ENCODE peak calls at places on chromosomes 5 and 9, in six cellular contexts. S is CD8-positive, alpha-beta T cell; U is transverse colon; F is colonic mucosa; H is GM23248; P is left ventricle myocardium inferior. W is an unnamed sample. For H3K9me3, the result is how much of the 10 kb centered on the place peaks cover.

GRCh38 chr5:148807845-148808244 is 18.6 kb upstream of the ADRB2 start:
- DNase-seq in S (no peak), U (peak), F (no peak), H (no peak), P (no peak), W (no peak)

GRCh38 chr5:53048248-53048647 is 59.1 kb downstream of the ITGA2 start:
- DNase-seq in S (no peak), U (no peak), F (no peak), H (no peak), P (no peak), W (no peak)

GRCh38 chr5:14842117-14842516 is 29.5 kb downstream of the ANKH start:
- DNase-seq in S (no peak), U (no peak), F (no peak), H (no peak), P (no peak), W (no peak)

GRCh38 chr5:124289122-124289521 is 457.3 kb downstream of the ZNF608 start:
- DNase-seq in S (no peak), U (peak), F (peak), H (no peak), P (peak), W (peak)

GRCh38 chr9:32843295-32843694 is 60.0 kb downstream of the TMEM215 start:
- DNase-seq in S (no peak), U (no peak), F (no peak), H (no peak), P (no peak), W (no peak)

GRCh38 chr9:126702501-126703329 is 89.0 kb downstream of the LMX1B start:
- DNase-seq in S (no peak), U (no peak), F (no peak), H (peak), P (no peak), W (no peak)

GRCh38 chr5:97618721-97619120 is 435.7 kb upstream of the RIOK2 start:
- DNase-seq in S (no peak), U (no peak), F (no peak), H (peak), P (no peak), W (no peak)

GRCh38 chr5:151002250-151002649 is 18.1 kb upstream of the GPX3 start:
- DNase-seq in S (no peak), U (no peak), F (peak), H (peak), P (no peak), W (peak)

GRCh38 chr5:1637639-1638481 is 114.1 kb upstream of the LPCAT1 start:
- DNase-seq in S (no peak), U (no peak), F (no peak), H (no peak), P (no peak), W (no peak)

GRCh38 chr9:86275962-86276361 is 6.4 kb downstream of the ISCA1 start:
- DNase-seq in S (no peak), U (no peak), F (no peak), H (peak), P (no peak), W (no peak)

DNA sequence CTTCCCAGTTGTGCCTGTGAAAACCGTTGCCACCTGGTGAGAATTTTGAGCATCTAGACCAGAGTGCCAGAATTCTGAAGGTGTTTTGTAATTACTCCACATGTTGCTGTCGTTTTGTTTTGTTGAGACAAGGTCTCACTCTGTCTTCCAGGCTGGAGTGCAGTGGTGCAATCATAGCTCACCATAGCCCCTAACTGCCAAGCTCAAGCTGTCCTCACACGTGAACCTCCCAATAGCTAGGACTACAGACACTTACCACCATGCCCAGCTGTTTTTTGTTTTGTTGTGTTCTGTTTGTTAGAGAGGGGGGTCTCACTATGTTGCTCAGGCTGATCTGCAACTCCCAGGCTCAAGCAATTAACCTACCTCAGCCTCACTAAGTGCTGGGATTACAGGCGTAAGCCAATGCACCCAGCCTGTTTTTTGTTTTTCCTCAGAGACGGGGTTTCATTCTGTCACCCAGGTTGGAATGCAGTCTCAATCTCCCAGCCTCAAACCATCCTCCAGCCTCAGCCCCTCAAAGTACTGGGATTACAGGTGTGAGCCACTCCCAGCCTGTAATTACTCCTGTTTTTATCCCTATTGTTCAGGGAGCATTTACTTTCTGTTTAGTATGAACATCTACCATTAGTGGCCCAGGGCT is 121.1 kb upstream of the DMRT1 start:
- DNase-seq in S (no peak), U (no peak), F (no peak), H (no peak), P (no peak), W (no peak)
- H3K4me3 ChIP-seq in S (no peak), U (no peak), F (no peak), H (no peak), P (no peak), W (no peak)

DNA sequence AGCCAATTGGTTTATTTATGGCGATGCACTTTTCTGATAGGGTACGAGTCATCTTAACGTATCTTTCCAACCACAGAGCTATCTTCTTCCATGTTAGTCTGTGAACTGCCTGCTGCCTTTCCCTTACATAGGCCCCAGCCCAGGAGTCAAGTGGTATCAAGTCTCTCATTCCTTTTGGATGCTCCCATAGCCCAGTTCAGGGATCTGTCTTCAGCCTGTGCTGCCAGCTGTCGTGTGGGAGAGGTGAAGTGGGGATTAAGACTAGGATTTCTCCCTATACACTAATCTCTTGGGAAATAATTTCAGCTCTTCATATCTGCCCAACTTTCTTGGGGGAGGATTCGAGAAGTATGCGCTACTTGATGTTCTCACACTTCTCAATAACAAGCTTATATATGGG is 475.7 kb downstream of the EBF1 start:
- DNase-seq in S (no peak), U (no peak), F (no peak), H (no peak), P (no peak), W (no peak)
- H3K9me3 ChIP-seq in S (under half), U (under half), F (under half), H (under half), P (under half), W (under half)

GRCh38 chr5:93585753-93586385 is 2.8 kb downstream of the NR2F1 start:
- DNase-seq in S (no peak), U (no peak), F (no peak), H (peak), P (no peak), W (no peak)

GRCh38 chr5:93588586-93589347 is 5.7 kb downstream of the NR2F1 start:
- DNase-seq in S (no peak), U (no peak), F (no peak), H (no peak), P (no peak), W (no peak)

GRCh38 chr5:93587919-93588585 is 5.0 kb downstream of the NR2F1 start:
- DNase-seq in S (no peak), U (no peak), F (no peak), H (no peak), P (no peak), W (no peak)

GRCh38 chr5:93585054-93585751 is 2.2 kb downstream of the NR2F1 start:
- DNase-seq in S (no peak), U (no peak), F (no peak), H (peak), P (no peak), W (no peak)

GRCh38 chr5:93586948-93587918 is 4.2 kb downstream of the NR2F1 start:
- DNase-seq in S (no peak), U (no peak), F (no peak), H (no peak), P (no peak), W (no peak)
- H3K4me3 ChIP-seq in S (no peak), U (no peak), F (no peak), H (peak), P (no peak), W (no peak)

DNA sequence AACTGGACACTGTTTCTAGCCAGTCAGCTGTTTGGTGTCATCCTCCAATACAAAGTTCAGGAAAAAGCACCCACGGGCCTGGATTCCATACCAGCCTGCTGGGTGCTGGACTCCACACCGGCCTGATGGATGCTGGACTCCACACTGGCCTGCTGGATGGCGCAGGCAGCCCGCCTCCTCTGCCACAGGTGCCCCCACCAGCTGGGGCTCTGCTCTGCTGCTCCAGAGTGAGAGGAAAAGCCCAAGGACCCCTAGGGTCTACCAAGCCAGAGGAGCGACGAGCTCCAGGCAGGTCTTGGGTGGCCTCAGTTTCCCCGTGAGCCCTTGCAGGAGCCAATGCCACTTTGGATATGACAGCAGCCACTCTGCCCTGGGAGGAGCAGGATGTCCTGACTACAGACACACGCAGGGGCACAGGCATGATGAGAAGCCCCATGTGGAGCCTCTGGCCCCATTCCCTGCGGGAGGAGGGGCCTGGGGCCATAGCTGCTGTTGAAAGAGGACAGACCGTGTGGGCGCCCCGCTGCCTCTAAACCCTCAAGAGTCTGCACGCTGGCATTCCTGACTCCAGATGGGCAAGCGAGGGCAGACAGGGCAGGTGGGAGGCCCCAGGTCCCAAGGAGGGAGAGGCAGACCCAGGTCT is 141.6 kb downstream of the OLFM1 start:
- DNase-seq in S (no peak), U (no peak), F (no peak), H (no peak), P (peak), W (peak)
- H3K9me3 ChIP-seq in S (under half), U (under half), F (under half), H (under half), P (under half), W (under half)

DNA sequence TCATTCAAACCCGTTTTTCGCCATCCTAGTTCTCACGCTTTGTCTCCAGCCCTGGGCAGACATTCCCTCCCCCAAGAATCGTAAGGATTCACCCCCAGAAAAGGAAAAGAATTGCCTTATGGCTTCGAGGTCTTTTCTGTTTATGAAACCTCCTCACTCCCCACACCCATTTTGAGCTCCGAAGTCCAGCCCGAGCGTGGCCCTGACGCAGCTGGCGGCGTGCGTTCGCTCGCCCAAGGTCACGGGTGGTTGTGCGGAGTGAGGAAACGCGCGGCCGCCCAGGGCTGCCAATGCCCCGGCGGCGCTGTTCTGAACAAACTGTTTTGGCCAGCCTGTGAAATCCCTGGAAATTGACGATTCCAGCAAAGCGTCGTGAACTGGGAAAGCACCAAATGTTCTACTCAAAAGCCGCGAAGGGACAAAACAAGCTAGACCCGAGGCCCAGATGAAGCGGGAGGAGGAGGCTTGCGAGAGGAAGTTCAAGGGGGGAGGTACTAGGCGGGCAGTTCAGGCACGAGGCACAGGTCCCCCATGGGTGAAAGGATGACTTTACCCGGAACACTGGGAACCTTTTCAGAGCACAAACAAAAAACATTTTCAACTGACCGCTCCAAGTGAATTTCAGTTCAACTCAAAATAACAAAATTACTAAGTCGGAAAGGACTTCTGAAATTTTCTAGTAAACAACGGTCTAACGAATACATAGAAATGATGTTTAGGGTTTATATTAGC is 683 bp upstream of the ZFAND5 start:
- DNase-seq in S (peak), U (peak), F (peak), H (peak), P (peak), W (peak)
- H3K4me3 ChIP-seq in S (peak), U (peak), F (peak), H (peak), P (peak), W (peak)

GRCh38 chr9:92762781-92763708 is 1.6 kb downstream of the BICD2 start:
- DNase-seq in S (no peak), U (no peak), F (no peak), H (peak), P (no peak), W (no peak)

GRCh38 chr9:92759990-92760893 is 4.4 kb downstream of the BICD2 start:
- DNase-seq in S (no peak), U (peak), F (no peak), H (peak), P (peak), W (peak)

GRCh38 chr9:92763721-92764380 is 782 bp downstream of the BICD2 start:
- DNase-seq in S (no peak), U (peak), F (no peak), H (peak), P (peak), W (peak)

GRCh38 chr9:92762196-92762595 is 2.4 kb downstream of the BICD2 start:
- DNase-seq in S (no peak), U (no peak), F (no peak), H (peak), P (no peak), W (no peak)

DNA sequence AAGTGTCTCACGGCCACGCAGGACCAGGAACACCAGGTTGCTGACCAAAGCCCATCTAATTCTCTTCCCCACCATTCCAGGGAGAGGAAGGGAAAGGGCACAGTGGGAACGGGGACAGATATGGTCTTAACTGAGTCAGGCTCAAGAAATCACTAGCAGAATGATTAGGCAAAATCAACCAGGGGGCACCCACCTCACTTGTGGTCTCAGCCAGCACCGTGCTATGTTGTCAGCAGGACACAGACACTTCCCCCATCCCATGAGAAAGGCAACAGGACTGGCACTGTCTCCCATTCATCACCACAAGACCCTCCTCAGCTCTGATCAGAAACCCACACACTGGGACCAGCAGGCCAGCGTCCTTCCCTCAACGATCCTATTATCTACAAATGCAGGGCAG is 2.9 kb downstream of the BICD2 start:
- DNase-seq in S (no peak), U (no peak), F (no peak), H (no peak), P (no peak), W (no peak)
- H3K9me3 ChIP-seq in S (under half), U (under half), F (under half), H (under half), P (under half), W (under half)

DNA sequence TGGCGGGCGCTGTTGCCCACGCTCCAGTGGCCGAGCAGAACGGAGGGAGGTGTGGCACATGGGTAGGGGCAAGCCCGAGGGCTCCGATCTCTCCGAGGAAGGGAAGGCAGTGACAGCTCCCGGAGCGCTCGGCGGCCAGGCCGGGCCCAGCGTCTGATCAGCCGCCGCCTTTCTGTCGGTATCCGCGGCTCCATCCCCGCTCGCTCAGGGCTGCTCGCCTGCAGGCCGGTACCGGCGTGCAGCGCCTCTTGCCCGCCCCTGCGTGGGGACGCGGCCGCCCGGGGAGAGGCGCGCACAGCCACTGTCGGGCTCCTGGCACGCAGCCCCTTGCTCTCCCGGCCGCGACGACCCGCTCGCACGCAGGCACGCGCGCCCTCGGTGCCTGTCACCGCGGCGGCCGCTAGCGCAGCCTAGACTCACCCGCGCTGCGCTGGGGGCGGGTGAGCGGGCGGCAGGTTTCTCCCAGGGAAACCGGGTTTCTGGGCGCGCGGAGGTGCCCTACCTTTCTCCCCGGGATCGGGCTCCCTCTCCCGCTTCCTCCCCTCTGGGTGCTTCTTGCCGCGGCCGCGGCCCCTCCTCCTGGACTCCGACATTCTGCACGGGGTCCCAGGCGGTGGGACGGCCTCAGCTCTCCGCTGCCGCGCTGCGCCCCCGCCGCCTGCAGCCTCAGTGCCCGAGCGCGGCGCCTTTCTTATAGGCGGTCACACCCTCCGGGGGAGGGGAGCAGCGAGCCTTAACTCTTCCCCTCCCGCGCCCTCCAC is 108.4 kb downstream of the PSD2 start:
- DNase-seq in S (no peak), U (no peak), F (no peak), H (peak), P (no peak), W (no peak)
- H3K4me3 ChIP-seq in S (peak), U (peak), F (peak), H (peak), P (peak), W (peak)

W was measured in heart right ventricle.